ENCODE peak calls at places on chromosomes 1 and 21, in eight cellular contexts. One of them, this sample, is unnamed.

GRCh38 chr1:202274611-202275010 is 67.1 kb downstream of the UBE2T start:
- DNase-seq in body of pancreas: no peak
- DNase-seq in ovary: no peak
- DNase-seq in HCT116: peak
- DNase-seq in vagina: no peak
- DNase-seq in IMR-90: peak
- DNase-seq in testis: peak
- DNase-seq in adrenal gland: no peak
- DNase-seq in this sample: no peak

GRCh38 chr21:35924714-35925301 is 135.5 kb downstream of the SETD4 start:
- DNase-seq in body of pancreas: no peak
- DNase-seq in ovary: no peak
- DNase-seq in HCT116: no peak
- DNase-seq in vagina: no peak
- DNase-seq in IMR-90: peak
- DNase-seq in testis: no peak
- DNase-seq in adrenal gland: no peak
- DNase-seq in this sample: peak

GRCh38 chr1:13761883-13762282 is 61.9 kb downstream of the PRDM2 start:
- DNase-seq in body of pancreas: no peak
- DNase-seq in ovary: no peak
- DNase-seq in HCT116: no peak
- DNase-seq in vagina: no peak
- DNase-seq in IMR-90: no peak
- DNase-seq in testis: no peak
- DNase-seq in adrenal gland: no peak
- DNase-seq in this sample: no peak

GRCh38 chr1:205343431-205344009 is 13.2 kb downstream of the KLHDC8A start:
- DNase-seq in body of pancreas: no peak
- DNase-seq in ovary: peak
- DNase-seq in HCT116: no peak
- DNase-seq in vagina: no peak
- DNase-seq in IMR-90: no peak
- DNase-seq in testis: peak
- DNase-seq in adrenal gland: peak
- DNase-seq in this sample: no peak

GRCh38 chr21:34886554-34887385 is 162.3 kb downstream of the RUNX1 start:
- DNase-seq in body of pancreas: peak
- DNase-seq in ovary: peak
- DNase-seq in HCT116: no peak
- DNase-seq in vagina: no peak
- DNase-seq in IMR-90: no peak
- DNase-seq in testis: no peak
- DNase-seq in adrenal gland: peak
- DNase-seq in this sample: no peak

GRCh38 chr1:9239622-9240401 is 5.2 kb downstream of the H6PD start:
- DNase-seq in body of pancreas: no peak
- DNase-seq in ovary: peak
- DNase-seq in HCT116: no peak
- DNase-seq in vagina: no peak
- DNase-seq in IMR-90: peak
- DNase-seq in testis: peak
- DNase-seq in adrenal gland: no peak
- DNase-seq in this sample: no peak

GRCh38 chr1:52825868-52826267 is 16.7 kb upstream of the ZYG11A start:
- DNase-seq in body of pancreas: no peak
- DNase-seq in ovary: no peak
- DNase-seq in HCT116: no peak
- DNase-seq in vagina: no peak
- DNase-seq in IMR-90: peak
- DNase-seq in testis: no peak
- DNase-seq in adrenal gland: no peak
- DNase-seq in this sample: no peak

GRCh38 chr1:230866171-230866811 is 2.0 kb downstream of the C1orf198 start:
- DNase-seq in body of pancreas: no peak
- DNase-seq in ovary: no peak
- DNase-seq in HCT116: no peak
- DNase-seq in vagina: no peak
- DNase-seq in IMR-90: no peak
- DNase-seq in testis: no peak
- DNase-seq in adrenal gland: no peak
- DNase-seq in this sample: no peak

GRCh38 chr1:19639999-19640362 is 4.1 kb upstream of the NBL1 start:
- DNase-seq in body of pancreas: no peak
- DNase-seq in ovary: no peak
- DNase-seq in HCT116: no peak
- DNase-seq in vagina: no peak
- DNase-seq in IMR-90: peak
- DNase-seq in testis: no peak
- DNase-seq in adrenal gland: no peak
- DNase-seq in this sample: peak

GRCh38 chr1:21651214-21652042 is 17.7 kb downstream of the RAP1GAP start:
- DNase-seq in body of pancreas: peak
- DNase-seq in ovary: peak
- DNase-seq in HCT116: no peak
- DNase-seq in vagina: no peak
- DNase-seq in IMR-90: no peak
- DNase-seq in testis: no peak
- DNase-seq in adrenal gland: no peak
- DNase-seq in this sample: no peak

GRCh38 chr1:116498789-116499628 is 71.8 kb downstream of the CD58 start:
- DNase-seq in body of pancreas: peak
- DNase-seq in ovary: peak
- DNase-seq in HCT116: peak
- DNase-seq in vagina: no peak
- DNase-seq in IMR-90: peak
- DNase-seq in testis: peak
- DNase-seq in adrenal gland: peak
- DNase-seq in this sample: no peak

GRCh38 chr1:38072858-38073257 is 26.3 kb upstream of the POU3F1 start:
- DNase-seq in body of pancreas: no peak
- DNase-seq in ovary: no peak
- DNase-seq in HCT116: no peak
- DNase-seq in vagina: no peak
- DNase-seq in IMR-90: no peak
- DNase-seq in testis: no peak
- DNase-seq in adrenal gland: no peak
- DNase-seq in this sample: no peak

GRCh38 chr1:30449428-30450147 is 273.8 kb downstream of the MATN1 start:
- DNase-seq in body of pancreas: no peak
- DNase-seq in ovary: no peak
- DNase-seq in HCT116: no peak
- DNase-seq in vagina: peak
- DNase-seq in IMR-90: no peak
- DNase-seq in testis: no peak
- DNase-seq in adrenal gland: no peak
- DNase-seq in this sample: no peak

GRCh38 chr1:184535191-184535970 is 148.6 kb downstream of the C1orf21 start:
- DNase-seq in body of pancreas: no peak
- DNase-seq in ovary: no peak
- DNase-seq in HCT116: no peak
- DNase-seq in vagina: no peak
- DNase-seq in IMR-90: peak
- DNase-seq in testis: no peak
- DNase-seq in adrenal gland: no peak
- DNase-seq in this sample: no peak

GRCh38 chr1:96340688-96341087 is 380.9 kb upstream of the PTBP2 start:
- DNase-seq in body of pancreas: no peak
- DNase-seq in ovary: no peak
- DNase-seq in HCT116: no peak
- DNase-seq in vagina: no peak
- DNase-seq in IMR-90: no peak
- DNase-seq in testis: no peak
- DNase-seq in adrenal gland: no peak
- DNase-seq in this sample: no peak

GRCh38 chr1:162942903-162943567 is 82.1 kb upstream of the CCDC190 start:
- DNase-seq in body of pancreas: no peak
- DNase-seq in ovary: no peak
- DNase-seq in HCT116: no peak
- DNase-seq in vagina: no peak
- DNase-seq in IMR-90: peak
- DNase-seq in testis: no peak
- DNase-seq in adrenal gland: no peak
- DNase-seq in this sample: no peak

GRCh38 chr1:176110203-176110602 is 96.9 kb downstream of the COP1 start:
- DNase-seq in body of pancreas: no peak
- DNase-seq in ovary: no peak
- DNase-seq in HCT116: no peak
- DNase-seq in vagina: no peak
- DNase-seq in IMR-90: peak
- DNase-seq in testis: no peak
- DNase-seq in adrenal gland: no peak
- DNase-seq in this sample: no peak

GRCh38 chr1:226723640-226724532 is 15.2 kb downstream of the ITPKB start:
- DNase-seq in body of pancreas: no peak
- DNase-seq in ovary: peak
- DNase-seq in HCT116: no peak
- DNase-seq in vagina: no peak
- DNase-seq in IMR-90: peak
- DNase-seq in testis: peak
- DNase-seq in adrenal gland: no peak
- DNase-seq in this sample: peak

GRCh38 chr1:8095584-8095983 is 69.5 kb upstream of the ERRFI1 start:
- DNase-seq in body of pancreas: no peak
- DNase-seq in ovary: no peak
- DNase-seq in HCT116: no peak
- DNase-seq in vagina: no peak
- DNase-seq in IMR-90: no peak
- DNase-seq in testis: no peak
- DNase-seq in adrenal gland: no peak
- DNase-seq in this sample: no peak

GRCh38 chr1:55140546-55140983 is 74.6 kb downstream of the USP24 start:
- DNase-seq in body of pancreas: peak
- DNase-seq in ovary: peak
- DNase-seq in HCT116: peak
- DNase-seq in vagina: no peak
- DNase-seq in IMR-90: peak
- DNase-seq in testis: peak
- DNase-seq in adrenal gland: peak
- DNase-seq in this sample: peak

GRCh38 chr1:217713223-217713622 is 82.1 kb downstream of the SPATA17 start:
- DNase-seq in body of pancreas: no peak
- DNase-seq in ovary: no peak
- DNase-seq in HCT116: no peak
- DNase-seq in vagina: no peak
- DNase-seq in IMR-90: peak
- DNase-seq in testis: no peak
- DNase-seq in adrenal gland: no peak
- DNase-seq in this sample: no peak

GRCh38 chr1:49060766-49061165 is 284.1 kb upstream of the BEND5 start:
- DNase-seq in body of pancreas: no peak
- DNase-seq in ovary: no peak
- DNase-seq in HCT116: no peak
- DNase-seq in vagina: no peak
- DNase-seq in IMR-90: no peak
- DNase-seq in testis: no peak
- DNase-seq in adrenal gland: no peak
- DNase-seq in this sample: no peak

DNA sequence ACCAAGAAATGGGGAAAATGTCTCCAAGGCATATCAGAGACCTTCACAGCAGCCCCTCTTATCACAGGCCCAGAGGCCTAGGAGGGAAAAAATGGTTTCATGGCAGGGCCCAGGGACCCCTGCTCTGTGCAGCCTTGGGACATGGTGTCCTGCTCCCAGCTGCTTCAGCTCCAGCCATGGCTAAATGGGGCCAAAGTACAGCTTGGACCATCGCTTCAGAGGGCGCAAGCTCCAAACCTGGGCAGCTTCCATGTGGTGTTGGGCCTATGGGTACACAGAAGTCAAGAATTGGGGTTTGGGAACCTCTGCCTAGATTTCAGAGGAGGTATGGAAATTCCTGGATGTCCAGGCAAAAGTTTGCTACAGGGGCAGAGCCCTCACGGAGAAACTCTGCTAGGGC is 282.4 kb upstream of the BEND5 start:
- DNase-seq in body of pancreas: no peak
- DNase-seq in ovary: no peak
- DNase-seq in HCT116: no peak
- DNase-seq in vagina: no peak
- DNase-seq in IMR-90: no peak
- DNase-seq in testis: no peak
- DNase-seq in adrenal gland: no peak
- DNase-seq in this sample: no peak
- H3K27ac ChIP-seq in body of pancreas: no peak
- H3K27ac ChIP-seq in ovary: no peak
- H3K27ac ChIP-seq in HCT116: no peak
- H3K27ac ChIP-seq in vagina: no peak
- H3K27ac ChIP-seq in IMR-90: no peak
- H3K27ac ChIP-seq in testis: no peak
- H3K27ac ChIP-seq in adrenal gland: no peak
- H3K27ac ChIP-seq in this sample: no peak

GRCh38 chr1:16226495-16227179 is 10.3 kb downstream of the CPLANE2 start:
- DNase-seq in body of pancreas: peak
- DNase-seq in ovary: peak
- DNase-seq in HCT116: no peak
- DNase-seq in vagina: no peak
- DNase-seq in IMR-90: no peak
- DNase-seq in testis: peak
- DNase-seq in adrenal gland: peak
- DNase-seq in this sample: no peak
- H3K4me3 ChIP-seq in body of pancreas: no peak
- H3K4me3 ChIP-seq in ovary: peak
- H3K4me3 ChIP-seq in HCT116: no peak
- H3K4me3 ChIP-seq in vagina: peak
- H3K4me3 ChIP-seq in IMR-90: no peak
- H3K4me3 ChIP-seq in testis: peak
- H3K4me3 ChIP-seq in adrenal gland: no peak
- H3K4me3 ChIP-seq in this sample: no peak

GRCh38 chr1:50978144-50978851 is 8.3 kb downstream of the CDKN2C start:
- DNase-seq in body of pancreas: peak
- DNase-seq in ovary: peak
- DNase-seq in HCT116: no peak
- DNase-seq in vagina: no peak
- DNase-seq in IMR-90: peak
- DNase-seq in testis: peak
- DNase-seq in adrenal gland: peak
- DNase-seq in this sample: no peak
- TF ChIP-seq POLR2A in body of pancreas: peak
- TF ChIP-seq POLR2A in ovary: no peak
- TF ChIP-seq POLR2A in HCT116: peak
- TF ChIP-seq POLR2A in vagina: peak
- TF ChIP-seq POLR2A in IMR-90: no peak
- TF ChIP-seq POLR2A in testis: no peak
- TF ChIP-seq POLR2A in adrenal gland: peak
- TF ChIP-seq POLR2A in this sample: no peak

DNA sequence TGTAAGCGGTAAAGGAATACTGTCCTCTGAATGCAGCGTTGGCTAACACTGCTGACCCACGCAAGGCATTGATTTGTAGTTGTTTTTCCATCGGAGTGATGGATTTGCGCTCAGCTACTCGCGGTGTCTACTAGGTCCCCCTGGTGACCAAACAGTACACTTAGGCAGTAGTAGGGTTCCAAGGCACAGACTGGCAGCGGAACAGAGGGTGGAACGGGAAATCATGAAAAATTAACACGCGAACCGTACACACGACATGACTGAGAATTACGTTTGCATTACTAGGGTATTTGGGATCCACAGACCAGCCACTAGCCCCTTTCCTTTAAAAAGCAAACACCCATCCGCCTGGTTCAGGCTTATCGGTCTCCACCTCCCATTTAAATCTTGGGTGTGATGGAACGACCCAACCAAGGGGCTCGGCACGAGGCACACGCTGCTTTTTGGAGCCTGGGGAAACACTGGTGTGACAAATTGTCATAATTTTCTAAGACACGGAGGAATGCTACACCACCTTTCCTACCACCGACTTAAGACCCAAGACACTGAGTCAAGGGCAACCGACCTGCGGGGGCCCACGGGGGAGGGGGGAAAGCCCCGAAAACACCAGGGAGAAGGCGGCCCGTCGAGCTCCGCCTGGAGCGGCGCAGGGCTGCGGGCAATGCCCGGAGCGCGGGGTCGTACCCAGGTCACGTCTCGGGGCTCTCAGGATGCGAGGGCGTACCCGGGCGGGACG is 699 bp downstream of the DIPK1A start:
- DNase-seq in body of pancreas: peak
- DNase-seq in ovary: peak
- DNase-seq in HCT116: peak
- DNase-seq in vagina: no peak
- DNase-seq in IMR-90: peak
- DNase-seq in testis: peak
- DNase-seq in adrenal gland: peak
- DNase-seq in this sample: peak
- H3K27ac ChIP-seq in body of pancreas: peak
- H3K27ac ChIP-seq in ovary: peak
- H3K27ac ChIP-seq in HCT116: peak
- H3K27ac ChIP-seq in vagina: peak
- H3K27ac ChIP-seq in IMR-90: peak
- H3K27ac ChIP-seq in testis: peak
- H3K27ac ChIP-seq in adrenal gland: peak
- H3K27ac ChIP-seq in this sample: peak